ENCODE peak calls at places on chromosomes 5 and 9, in eight cellular contexts. T, O, B, V, H, J, F and E are unnamed samples.
A peak's percentile ranks its signal among the peaks of the same experiment; 100 is the strongest.

GRCh38 chr9:87725900-87726709 is at the start of gene CTSL:
- DNase-seq in T (peak; percentile 92), B (peak; percentile 44), O (peak; percentile 53), V (peak; percentile 92), J (peak; percentile 95), F (peak; percentile 95), H (peak; percentile 76), E (peak; percentile 82)

GRCh38 chr5:105882956-105883481 is 1787.7 kb downstream of the EFNA5 start:
- DNase-seq in V (no peak), J (no peak), O (no peak), H (no peak), B (no peak), T (no peak), F (no peak), E (no peak)

GRCh38 chr9:16221822-16222547 is 648.5 kb downstream of the BNC2 start:
- DNase-seq in B (no peak), F (no peak), H (peak; percentile 75), V (no peak), T (no peak), O (no peak), J (no peak), E (no peak)

GRCh38 chr5:90326995-90327394 is 82.6 kb downstream of the CETN3 start:
- DNase-seq in J (no peak), O (no peak), V (no peak), F (no peak), B (no peak), H (no peak), T (no peak), E (no peak)

GRCh38 chr9:99039388-99040182 is 65.3 kb upstream of the TGFBR1 start:
- DNase-seq in F (no peak), J (no peak), B (no peak), T (no peak), O (no peak), V (no peak), H (no peak), E (no peak)

GRCh38 chr9:80881946-80882345 is 807.4 kb downstream of the TLE1 start:
- DNase-seq in B (no peak), T (no peak), H (no peak), F (no peak), V (no peak), O (no peak), J (no peak), E (no peak)

GRCh38 chr5:143086851-143087637 is 316.4 kb downstream of the NR3C1 start:
- DNase-seq in V (no peak), F (no peak), J (no peak), B (no peak), T (no peak), O (no peak), H (no peak), E (peak; percentile 93)

GRCh38 chr5:83472508-83473343 is 1.2 kb downstream of the VCAN start:
- DNase-seq in T (peak; percentile 61), J (peak; percentile 68), H (peak; percentile 4), V (peak; percentile 42), O (no peak), F (peak; percentile 55), B (peak; percentile 28), E (peak; percentile 51)

GRCh38 chr5:134249469-134250379 is 23.9 kb upstream of the PPP2CA start:
- DNase-seq in T (peak; percentile 63), F (peak; percentile 25), O (no peak), V (peak; percentile 19), H (no peak), B (no peak), J (peak; percentile 36), E (no peak)

GRCh38 chr5:14123974-14124482 is 19.1 kb upstream of the TRIO start:
- DNase-seq in F (no peak), V (no peak), T (no peak), J (no peak), O (no peak), H (no peak), B (no peak), E (no peak)

GRCh38 chr9:21477466-21477865 is 4.6 kb downstream of the IFNE start:
- DNase-seq in V (no peak), O (no peak), T (no peak), F (no peak), B (no peak), J (no peak), H (no peak), E (no peak)

GRCh38 chr5:112012112-112012511 is 255.1 kb upstream of the NREP start:
- DNase-seq in J (no peak), B (no peak), H (peak; percentile 23), T (no peak), O (no peak), F (no peak), V (no peak), E (peak; percentile 89)

DNA sequence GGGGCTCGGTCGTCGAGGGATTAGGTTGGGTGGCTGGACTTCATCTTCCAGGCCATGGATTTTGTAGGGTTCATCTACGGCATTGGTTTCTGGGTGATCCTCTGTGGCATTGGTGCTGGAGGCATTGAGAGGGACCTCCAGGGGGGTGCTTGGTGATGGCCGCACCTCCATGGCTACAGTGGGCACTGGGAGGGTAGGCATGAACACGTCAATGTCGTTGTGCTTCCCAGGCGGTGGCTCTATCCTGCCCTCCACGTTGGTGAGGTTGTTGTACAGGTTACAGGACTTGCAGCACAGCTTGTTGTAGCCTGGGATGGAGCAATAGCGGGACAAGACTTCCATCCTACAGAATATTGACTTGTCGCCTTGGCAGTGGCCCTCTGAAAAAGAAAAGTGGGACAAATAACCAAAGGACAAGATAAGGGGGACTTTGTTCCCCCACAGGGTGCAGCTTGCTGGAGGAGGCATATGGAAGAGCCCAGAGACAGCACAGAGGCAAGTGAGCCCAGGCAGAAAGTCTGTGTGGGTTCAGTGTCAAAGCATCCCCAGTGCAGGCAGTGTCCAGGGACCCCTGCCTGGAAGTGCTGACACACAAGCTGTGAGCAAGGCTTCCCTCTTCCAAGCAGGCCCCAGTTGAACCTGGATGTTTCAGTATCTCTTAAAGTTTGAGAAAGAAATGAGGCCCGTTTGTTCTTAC is 53.9 kb downstream of the ZNF354C start:
- DNase-seq in O (no peak), B (no peak), V (no peak), T (no peak), H (no peak), F (no peak), J (no peak), E (no peak)
- H3K9me3 ChIP-seq in O (peaks cover 21% of the 10 kb centered on the region), B (no peaks in the 10 kb centered on the region), V (no peaks in the 10 kb centered on the region), T (peaks cover 39% of the 10 kb centered on the region), H (no peaks in the 10 kb centered on the region), F (no peaks in the 10 kb centered on the region), J (peaks cover 80% of the 10 kb centered on the region), E (peaks cover 53% of the 10 kb centered on the region)

GRCh38 chr9:36992501-36993316 is 41.4 kb downstream of the PAX5 start:
- DNase-seq in J (no peak), H (no peak), O (no peak), T (no peak), F (no peak), V (no peak), B (no peak), E (no peak)
- H3K27me3 ChIP-seq in J (no peaks in the 10 kb centered on the region), H (no peaks in the 10 kb centered on the region), O (no peaks in the 10 kb centered on the region), T (peaks cover 47% of the 10 kb centered on the region), F (peaks cover 12% of the 10 kb centered on the region), V (no peaks in the 10 kb centered on the region), B (no peaks in the 10 kb centered on the region), E (peaks cover 6% of the 10 kb centered on the region)

GRCh38 chr9:74412236-74412979 is 84.7 kb upstream of the RORB start:
- DNase-seq in V (no peak), J (no peak), O (no peak), B (no peak), T (no peak), H (no peak), F (no peak), E (no peak)

GRCh38 chr9:74413876-74414275 is 83.3 kb upstream of the RORB start:
- DNase-seq in T (no peak), F (no peak), H (no peak), J (no peak), B (no peak), V (no peak), O (no peak), E (no peak)

GRCh38 chr9:74415995-74416394 is 81.1 kb upstream of the RORB start:
- DNase-seq in F (no peak), V (no peak), B (no peak), J (no peak), O (no peak), T (no peak), H (no peak), E (no peak)

DNA sequence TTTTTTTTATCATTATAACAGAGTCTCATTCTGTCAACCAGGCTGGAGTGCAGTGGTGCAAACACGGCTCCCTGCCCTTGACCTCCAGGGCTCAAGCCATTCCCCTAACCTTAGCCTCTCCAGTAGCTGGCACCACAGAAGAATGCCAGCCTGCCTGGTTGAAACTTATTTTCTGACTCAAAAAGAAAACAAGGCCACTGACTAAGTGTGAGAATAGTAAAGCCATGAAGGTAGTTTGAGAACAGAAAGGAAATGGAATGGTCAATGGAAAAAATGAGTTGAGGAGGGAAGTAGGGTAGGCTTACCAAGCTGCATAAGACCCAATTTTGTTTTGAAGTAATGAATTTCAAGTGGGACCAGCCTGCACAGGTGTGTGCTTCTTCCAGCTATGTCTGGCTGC is 82.8 kb upstream of the RORB start:
- DNase-seq in H (no peak), O (no peak), F (no peak), B (no peak), T (no peak), J (no peak), V (no peak), E (no peak)
- H3K4me1 ChIP-seq in H (no peaks in the 10 kb centered on the region), O (no peaks in the 10 kb centered on the region), F (no peaks in the 10 kb centered on the region), B (no peaks in the 10 kb centered on the region), T (no peaks in the 10 kb centered on the region), J (no peaks in the 10 kb centered on the region), V (no peaks in the 10 kb centered on the region), E (no peaks in the 10 kb centered on the region)

GRCh38 chr9:122331523-122331927 is 39.3 kb upstream of the PTGS1 start:
- DNase-seq in T (no peak), J (no peak), O (no peak), F (no peak), H (no peak), B (no peak), V (no peak), E (no peak)

GRCh38 chr9:122332643-122333042 is 38.2 kb upstream of the PTGS1 start:
- DNase-seq in B (no peak), F (no peak), O (no peak), T (no peak), H (peak; percentile 34), J (no peak), V (no peak), E (no peak)

GRCh38 chr9:122334916-122335315 is 35.9 kb upstream of the PTGS1 start:
- DNase-seq in B (no peak), V (no peak), H (no peak), O (no peak), J (no peak), F (no peak), T (no peak), E (no peak)

GRCh38 chr9:122332083-122332482 is 38.7 kb upstream of the PTGS1 start:
- DNase-seq in J (no peak), O (no peak), F (no peak), H (no peak), T (no peak), V (no peak), B (no peak), E (no peak)

DNA sequence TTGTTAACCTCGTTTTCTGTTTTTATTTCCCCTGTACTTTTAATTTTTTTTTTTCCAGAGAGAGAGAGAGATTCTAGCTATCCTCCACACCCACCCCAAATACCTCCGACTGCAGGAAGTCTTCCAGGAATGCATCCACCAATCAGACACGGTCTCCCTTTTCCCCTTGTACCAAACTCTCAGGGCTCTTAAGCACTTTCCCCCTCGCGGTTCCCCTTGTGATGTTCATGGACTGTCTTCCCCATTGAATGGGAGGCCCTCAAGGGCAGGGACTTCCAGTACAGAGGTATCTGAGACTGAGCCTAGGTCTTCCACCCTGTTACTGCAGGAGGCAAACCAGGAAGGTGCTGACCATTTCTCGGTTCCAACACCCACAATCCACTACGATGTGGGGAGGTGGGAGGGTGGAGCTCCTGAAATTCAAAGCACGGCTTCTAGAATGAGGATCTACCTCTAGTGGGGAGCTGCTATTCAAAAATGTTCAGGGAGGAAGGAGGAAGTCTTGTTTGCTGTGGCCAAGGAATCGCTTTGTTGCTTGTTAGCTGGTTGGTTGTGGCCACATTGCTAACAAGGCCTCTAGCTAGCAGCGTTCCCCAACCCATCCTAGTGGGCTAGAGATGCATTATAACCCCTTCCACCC is 37.5 kb upstream of the PTGS1 start:
- DNase-seq in B (no peak), O (no peak), J (no peak), T (no peak), V (no peak), F (no peak), H (no peak), E (no peak)
- H3K9me3 ChIP-seq in B (no peaks in the 10 kb centered on the region), O (no peaks in the 10 kb centered on the region), J (no peaks in the 10 kb centered on the region), T (no peaks in the 10 kb centered on the region), V (no peaks in the 10 kb centered on the region), F (no peaks in the 10 kb centered on the region), H (no peaks in the 10 kb centered on the region), E (no peaks in the 10 kb centered on the region)